ENCODE peak calls at places on chromosomes 2 and 18, in nine cellular contexts. P is body of pancreas, D is astrocyte of the cerebellum, L is AG04449, J is prostate gland, H is K562, X is chondrocyte, Y is HFF-Myc, A is RWPE1. Z is an unnamed sample.
A peak's percentile ranks its signal among the peaks of the same experiment; 100 is the strongest.

GRCh38 chr2:226985227-226985946 is 149.5 kb downstream of the RHBDD1 start:
- DNase-seq in P (peak; percentile 62), D (peak; percentile 82), L (peak; percentile 56), J (peak; percentile 61), H (peak; percentile 65), X (no peak), Y (peak; percentile 69), A (peak; percentile 39), Z (peak; percentile 86)

GRCh38 chr2:199659207-199659606 is 191.8 kb downstream of the FTCDNL1 start:
- DNase-seq in P (no peak), D (no peak), L (no peak), J (no peak), H (peak; percentile 69), X (no peak), Y (no peak), A (peak; percentile 8), Z (peak; percentile 29)

GRCh38 chr2:228700638-228701037 is 519.2 kb upstream of the SPHKAP start:
- DNase-seq in P (no peak), D (peak; percentile 46), L (no peak), J (no peak), H (no peak), X (no peak), Y (peak; percentile 49), A (peak; percentile 2), Z (peak; percentile 63)

GRCh38 chr2:181787310-181788048 is 104.1 kb upstream of the ITPRID2 start:
- DNase-seq in P (no peak), D (no peak), L (no peak), J (no peak), H (no peak), X (no peak), Y (no peak), A (no peak), Z (no peak)

GRCh38 chr2:112161431-112162145 is 23.4 kb downstream of the FBLN7 start:
- DNase-seq in P (no peak), D (no peak), L (no peak), J (no peak), H (no peak), X (peak; percentile 42), Y (no peak), A (no peak), Z (no peak)

GRCh38 chr2:195756218-195756941 is 99.4 kb downstream of the SLC39A10 start:
- DNase-seq in P (no peak), D (no peak), L (no peak), J (no peak), H (no peak), X (no peak), Y (no peak), A (peak; percentile 38), Z (no peak)

GRCh38 chr2:149745396-149745925 is 157.9 kb upstream of the MMADHC start:
- DNase-seq in P (no peak), D (no peak), L (no peak), J (no peak), H (no peak), X (no peak), Y (no peak), A (no peak), Z (no peak)

GRCh38 chr2:98598781-98599428 is 9.4 kb downstream of the COA5 start:
- DNase-seq in P (no peak), D (no peak), L (no peak), J (no peak), H (no peak), X (no peak), Y (no peak), A (no peak), Z (peak; percentile 49)

GRCh38 chr18:8116346-8117007 is 492.8 kb upstream of the RAB12 start:
- DNase-seq in P (peak; percentile 13), D (no peak), L (no peak), J (no peak), H (peak; percentile 6), X (no peak), Y (no peak), A (peak; percentile 79), Z (peak; percentile 58)

GRCh38 chr2:105834931-105835330 is 90.2 kb downstream of the NCK2 start:
- DNase-seq in P (no peak), D (no peak), L (no peak), J (no peak), H (no peak), X (no peak), Y (no peak), A (no peak), Z (no peak)

GRCh38 chr2:201858781-201859180 is 52.4 kb downstream of the CDK15 start:
- DNase-seq in P (peak; percentile 2), D (peak; percentile 76), L (no peak), J (peak; percentile 5), H (peak; percentile 16), X (no peak), Y (no peak), A (no peak), Z (peak; percentile 80)

GRCh38 chr18:2655954-2656236 is 369 bp downstream of the SMCHD1 start:
- DNase-seq in P (no peak), D (no peak), L (no peak), J (no peak), H (peak; percentile 67), X (peak; percentile 93), Y (no peak), A (no peak), Z (no peak)

GRCh38 chr2:178449700-178450573 is 1.0 kb downstream of the PRKRA start:
- DNase-seq in P (peak; percentile 67), D (no peak), L (no peak), J (no peak), H (peak; percentile 14), X (no peak), Y (no peak), A (peak; percentile 4), Z (no peak)

DNA sequence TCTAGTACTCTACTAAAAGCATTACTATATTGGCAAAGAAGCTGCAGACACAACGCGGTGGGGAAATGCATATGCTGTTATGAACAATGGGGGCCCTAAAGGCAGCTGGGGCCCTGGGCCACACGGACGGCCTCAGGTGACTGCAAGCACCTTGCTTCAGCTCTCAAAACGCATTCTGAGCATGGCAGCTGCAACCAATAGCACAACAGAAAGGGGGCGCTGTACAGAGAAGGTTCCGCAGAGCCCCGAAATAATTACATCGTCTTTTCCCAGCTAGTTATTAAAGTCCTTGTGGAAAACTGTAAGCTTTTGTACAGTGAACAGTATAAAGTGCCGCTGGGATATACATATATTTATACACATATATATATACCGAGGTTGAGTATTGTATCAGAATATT is 45.3 kb upstream of the PXDN start:
- DNase-seq in P (no peak), D (no peak), L (no peak), J (no peak), H (no peak), X (no peak), Y (no peak), A (no peak), Z (no peak)
- TF ChIP-seq CTCF in P (no peak), D (no peak), L (no peak), J (no peak), H (peak; percentile 25), X (no peak), Y (peak; percentile 16), A (no peak), Z (no peak)

GRCh38 chr2:73177645-73178255 is 24.6 kb upstream of the NOTO start:
- DNase-seq in P (no peak), D (no peak), L (no peak), J (no peak), H (no peak), X (no peak), Y (no peak), A (no peak), Z (no peak)
- TF ChIP-seq CTCF in P (no peak), D (no peak), L (no peak), J (no peak), H (no peak), X (peak; percentile 42), Y (no peak), A (peak; percentile 56), Z (no peak)

GRCh38 chr2:102748107-102748506 is 13.7 kb upstream of the TMEM182 start:
- DNase-seq in P (no peak), D (no peak), L (no peak), J (no peak), H (no peak), X (no peak), Y (no peak), A (no peak), Z (no peak)

GRCh38 chr2:102755284-102755683 is 6.5 kb upstream of the TMEM182 start:
- DNase-seq in P (no peak), D (no peak), L (no peak), J (no peak), H (no peak), X (no peak), Y (no peak), A (no peak), Z (no peak)

GRCh38 chr2:102753563-102754159 is 8.2 kb upstream of the TMEM182 start:
- DNase-seq in P (peak; percentile 36), D (peak; percentile 34), L (peak; percentile 10), J (peak; percentile 19), H (peak; percentile 56), X (no peak), Y (no peak), A (peak; percentile 25), Z (peak; percentile 59)

GRCh38 chr2:102754746-102755145 is 7.1 kb upstream of the TMEM182 start:
- DNase-seq in P (no peak), D (no peak), L (no peak), J (no peak), H (no peak), X (no peak), Y (no peak), A (no peak), Z (no peak)

GRCh38 chr2:102749938-102750337 is 11.9 kb upstream of the TMEM182 start:
- DNase-seq in P (no peak), D (no peak), L (no peak), J (no peak), H (no peak), X (no peak), Y (no peak), A (no peak), Z (no peak)
- TF ChIP-seq CTCF in P (no peak), D (no peak), L (no peak), J (no peak), H (no peak), X (no peak), Y (no peak), A (no peak), Z (no peak)

GRCh38 chr18:26696318-26696717 is 148.0 kb upstream of the KCTD1 start:
- DNase-seq in P (no peak), D (no peak), L (no peak), J (peak; percentile 52), H (no peak), X (no peak), Y (no peak), A (no peak), Z (no peak)
- TF ChIP-seq CTCF in P (no peak), D (no peak), L (no peak), J (no peak), H (no peak), X (no peak), Y (no peak), A (no peak), Z (no peak)

GRCh38 chr2:128037624-128038023 is 9.8 kb upstream of the SAP130 start:
- DNase-seq in P (no peak), D (no peak), L (no peak), J (no peak), H (peak; percentile 9), X (no peak), Y (no peak), A (no peak), Z (no peak)
- TF ChIP-seq CTCF in P (no peak), D (no peak), L (no peak), J (no peak), H (peak; percentile 11), X (peak; percentile 25), Y (no peak), A (no peak), Z (no peak)

GRCh38 chr2:157262248-157262647 is 4.7 kb downstream of the GALNT5 start:
- DNase-seq in P (no peak), D (no peak), L (no peak), J (no peak), H (peak; percentile 62), X (no peak), Y (no peak), A (no peak), Z (no peak)
- TF ChIP-seq CTCF in P (no peak), D (no peak), L (no peak), J (no peak), H (no peak), X (no peak), Y (no peak), A (no peak), Z (no peak)

Z was measured in AG10803.